ENCODE peak calls at places on chromosome 10, in five cellular contexts. K, Y, J, P and E are unnamed samples.
A peak's percentile ranks its signal among the peaks of the same experiment; 100 is the strongest.

GRCh38 chr10:5092848-5093790 is 1.1 kb upstream of the AKR1C3 start:
- DNase-seq in P (no peak), K (no peak), Y (no peak), J (no peak), E (no peak)

GRCh38 chr10:1939016-1939415 is 201.7 kb upstream of the ADARB2 start:
- DNase-seq in P (peak; percentile 21), J (no peak), Y (no peak), K (no peak), E (no peak)

GRCh38 chr10:10903620-10904019 is 114.1 kb upstream of the CELF2 start:
- DNase-seq in K (no peak), Y (no peak), P (no peak), J (no peak), E (no peak)

GRCh38 chr10:133442191-133442966 is 11.4 kb upstream of the SCART1 start:
- DNase-seq in J (no peak), K (no peak), Y (no peak), P (peak; percentile 7), E (no peak)

GRCh38 chr10:26621889-26622681 is 75.4 kb upstream of the PDSS1 start:
- DNase-seq in K (no peak), P (no peak), Y (no peak), J (no peak), E (peak; percentile 10)

GRCh38 chr10:110872984-110873569 is 1.3 kb downstream of the PDCD4 start:
- DNase-seq in J (no peak), K (no peak), Y (no peak), P (no peak), E (no peak)

GRCh38 chr10:58219875-58220274 is 47.8 kb downstream of the IPMK start:
- DNase-seq in K (no peak), P (no peak), J (no peak), Y (no peak), E (no peak)

GRCh38 chr10:117603081-117603480 is 60.5 kb downstream of the EMX2 start:
- DNase-seq in K (no peak), J (no peak), Y (no peak), P (no peak), E (no peak)

GRCh38 chr10:99280472-99280871 is 44.8 kb upstream of the HPSE2 start:
- DNase-seq in Y (no peak), J (no peak), P (no peak), K (no peak), E (no peak)

GRCh38 chr10:132248455-132249231 is 59.1 kb downstream of the STK32C start:
- DNase-seq in K (peak; percentile 19), Y (no peak), P (peak; percentile 56), J (no peak), E (no peak)

GRCh38 chr10:112365014-112365432 is 8.9 kb upstream of the ACSL5 start:
- DNase-seq in J (no peak), P (no peak), K (no peak), Y (no peak), E (no peak)

GRCh38 chr10:43199684-43200537 is 61.7 kb downstream of the CSGALNACT2 start:
- DNase-seq in J (no peak), K (no peak), Y (peak; percentile 6), P (no peak), E (no peak)

GRCh38 chr10:84395581-84395980 is 67.2 kb downstream of the CCSER2 start:
- DNase-seq in P (no peak), J (no peak), Y (no peak), K (no peak), E (no peak)

GRCh38 chr10:11176746-11177145 is 159.1 kb downstream of the CELF2 start:
- DNase-seq in P (no peak), Y (no peak), J (no peak), K (no peak), E (peak; percentile 57)

GRCh38 chr10:1036341-1036791 is 10.7 kb upstream of the IDI2 start:
- DNase-seq in P (no peak), J (peak; percentile 38), Y (no peak), K (no peak), E (no peak)

GRCh38 chr10:74418285-74418872 is 267.4 kb downstream of the ADK start:
- DNase-seq in K (no peak), P (no peak), Y (no peak), J (peak; percentile 40), E (no peak)

GRCh38 chr10:480928-481551 is 208.4 kb downstream of the DIP2C start:
- DNase-seq in P (no peak), K (peak; percentile 59), Y (no peak), J (no peak), E (no peak)

GRCh38 chr10:32000937-32001336 is 55.3 kb downstream of the KIF5B start:
- DNase-seq in J (no peak), P (no peak), K (no peak), Y (no peak), E (no peak)

GRCh38 chr10:78464856-78465221 is 431.2 kb downstream of the RPS24 start:
- DNase-seq in K (no peak), Y (no peak), P (no peak), J (no peak), E (no peak)

GRCh38 chr10:133143200-133143533 is 16.9 kb upstream of the KNDC1 start:
- DNase-seq in P (no peak), Y (peak; percentile 5), J (no peak), K (no peak), E (no peak)

DNA sequence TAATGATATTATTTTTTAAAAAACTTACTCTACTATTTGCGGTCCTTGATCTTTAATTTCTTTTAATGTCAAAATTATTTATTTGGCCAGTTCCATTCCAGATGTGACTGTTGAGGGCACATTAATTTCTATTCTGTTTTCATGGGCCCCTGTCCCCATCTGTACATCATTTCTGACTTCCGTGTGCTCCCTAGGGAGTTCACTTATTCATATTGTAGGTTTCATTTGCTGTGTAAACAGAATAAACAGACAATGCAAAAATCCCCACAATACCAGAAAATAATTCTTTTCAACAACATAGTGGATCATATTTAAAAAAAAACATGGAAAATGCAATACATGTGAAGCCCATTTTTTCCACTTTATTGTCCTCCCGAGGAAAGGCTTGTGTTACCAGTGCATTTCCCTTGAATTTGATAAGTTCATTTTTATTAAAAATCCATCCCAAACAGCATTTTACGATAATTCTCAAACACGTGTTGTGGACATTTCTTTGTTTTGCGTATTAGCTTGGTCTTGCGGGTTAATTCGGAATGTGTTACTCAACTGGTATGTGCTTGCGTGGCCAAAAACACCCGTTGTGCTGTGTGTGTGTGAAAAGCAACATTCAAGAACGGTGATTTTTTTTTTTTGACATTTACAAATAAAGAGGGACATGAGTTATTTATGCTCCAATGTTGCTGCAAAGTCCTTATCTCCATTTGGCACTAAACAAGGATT is 138.4 kb downstream of the MGMT start:
- DNase-seq in J (no peak), P (no peak), Y (no peak), K (no peak), E (no peak)
- H3K4me3 ChIP-seq in J (no peak overlapping the region), P (no peak overlapping the region), Y (no peak overlapping the region), K (no peak overlapping the region), E (no peak overlapping the region)

DNA sequence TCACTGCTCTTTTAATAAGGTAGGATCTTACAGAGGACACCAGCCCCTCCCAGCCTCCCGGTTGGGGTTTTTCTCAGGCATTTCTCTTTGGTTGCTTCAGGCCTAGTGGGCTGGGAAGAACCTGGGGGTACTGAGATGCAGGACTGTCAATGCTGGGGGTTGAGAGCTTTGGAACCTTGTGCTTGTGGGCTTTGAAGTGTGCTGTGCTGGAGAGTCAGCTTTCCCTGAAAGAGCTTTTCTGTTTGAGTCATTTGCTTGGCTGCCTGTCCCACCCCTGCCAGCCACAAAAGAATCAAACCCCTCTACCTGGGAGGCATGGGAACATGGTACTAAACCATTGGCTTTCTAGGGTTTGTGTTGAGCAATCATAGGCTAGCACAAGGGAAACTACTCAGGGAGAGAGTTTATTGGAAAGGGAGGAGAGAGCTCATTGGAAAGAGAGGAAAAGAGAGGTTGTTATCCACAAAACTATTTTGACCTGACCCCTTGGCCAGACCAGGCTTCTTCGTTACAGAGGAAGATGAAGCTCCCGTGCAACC is 1.4 kb downstream of the SCD start:
- DNase-seq in K (no peak), P (no peak), Y (no peak), J (no peak), E (no peak)
- H3K4me3 ChIP-seq in K (peak overlapping the region; percentile 79), P (no peak overlapping the region), Y (no peak overlapping the region), J (peak overlapping the region; percentile 93), E (no peak overlapping the region)

GRCh38 chr10:52316005-52316404 is 1.9 kb downstream of the DKK1 start:
- DNase-seq in P (no peak), J (no peak), K (no peak), Y (no peak), E (no peak)

GRCh38 chr10:52313350-52314006 is 603 bp upstream of the DKK1 start:
- DNase-seq in Y (no peak), K (no peak), J (peak; percentile 48), P (no peak), E (no peak)

GRCh38 chr10:52314007-52314821 is at the start of gene DKK1:
- DNase-seq in Y (peak; percentile 13), P (no peak), K (no peak), J (peak; percentile 82), E (no peak)

GRCh38 chr10:52316500-52316899 is 2.4 kb downstream of the DKK1 start:
- DNase-seq in P (no peak), K (no peak), J (no peak), Y (no peak), E (no peak)

DNA sequence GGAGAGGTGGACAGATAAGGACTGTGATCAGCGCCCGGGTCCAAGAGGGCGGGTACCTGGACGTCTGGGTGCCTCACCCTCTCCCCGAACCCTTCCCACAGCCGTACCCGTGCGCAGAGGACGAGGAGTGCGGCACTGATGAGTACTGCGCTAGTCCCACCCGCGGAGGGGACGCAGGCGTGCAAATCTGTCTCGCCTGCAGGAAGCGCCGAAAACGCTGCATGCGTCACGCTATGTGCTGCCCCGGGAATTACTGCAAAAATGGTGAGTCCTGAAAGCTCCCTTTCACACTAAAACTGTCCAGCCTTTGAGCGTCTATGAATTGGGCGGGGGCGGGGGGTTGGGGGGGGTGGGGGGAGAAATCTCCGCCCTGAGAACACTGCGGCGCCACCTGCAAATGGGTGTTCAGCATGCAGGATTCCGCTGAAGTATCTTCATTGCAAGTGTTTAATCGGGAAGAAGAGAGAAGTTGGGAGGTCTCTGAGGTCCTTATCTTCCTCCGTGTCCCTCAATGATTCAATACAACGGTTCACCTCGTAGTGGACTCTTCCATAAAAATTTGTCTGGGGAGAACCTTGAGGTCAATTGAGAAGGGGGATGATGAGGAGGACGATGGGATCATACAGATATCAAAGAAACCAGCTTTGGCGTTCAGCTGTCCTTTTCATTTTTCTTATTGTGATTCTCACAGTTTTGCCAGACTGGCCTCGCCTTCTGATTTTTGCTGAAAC is 906 bp downstream of the DKK1 start:
- DNase-seq in J (peak; percentile 54), K (no peak), P (no peak), Y (no peak), E (no peak)
- H3K4me3 ChIP-seq in J (peak overlapping the region; percentile 79), K (no peak overlapping the region), P (no peak overlapping the region), Y (no peak overlapping the region), E (no peak overlapping the region)

GRCh38 chr10:93062499-93063216 is 2.1 kb downstream of the CYP26C1 start:
- DNase-seq in K (no peak), J (no peak), Y (no peak), P (peak; percentile 17), E (peak; percentile 28)
- H3K4me3 ChIP-seq in K (no peak overlapping the region), J (no peak overlapping the region), Y (no peak overlapping the region), P (peak overlapping the region; percentile 42), E (peak overlapping the region; percentile 9)

DNA sequence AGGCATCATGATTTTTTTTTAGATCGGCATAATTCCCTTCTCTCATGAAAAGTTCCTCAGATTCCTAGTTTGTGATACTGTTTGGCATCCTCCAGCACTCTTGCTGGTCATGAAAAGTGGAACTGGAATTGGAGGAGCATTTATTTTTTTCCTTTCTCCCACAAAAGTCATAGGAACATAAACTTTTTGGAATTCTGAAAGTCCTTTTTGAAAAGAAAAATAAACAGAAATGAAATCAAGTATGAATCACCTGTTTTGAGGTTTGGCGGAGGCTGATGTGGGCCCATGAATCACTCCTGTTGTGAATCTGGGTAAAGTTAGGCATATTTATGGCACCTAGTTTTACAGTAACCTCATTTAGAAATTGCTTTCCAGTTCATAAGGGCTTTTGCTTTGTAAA is 17.7 kb downstream of the CACNB2 start:
- DNase-seq in Y (no peak), J (peak; percentile 78), K (no peak), P (no peak), E (no peak)
- H3K4me3 ChIP-seq in Y (no peak overlapping the region), J (no peak overlapping the region), K (no peak overlapping the region), P (no peak overlapping the region), E (no peak overlapping the region)